ENCODE peak calls at places on chromosome 18, in seven cellular contexts. J is lung, O is aorta, P is NCI-H2081, T is NT2/D1, V is spleen, B is HCEC 1CT. Z is an unnamed sample.

GRCh38 chr18:76558881-76559667 is 64.0 kb upstream of the ZNF516 start:
- DNase-seq in T (no peak), J (no peak), B (no peak), P (no peak), O (no peak), V (no peak), Z (no peak)

GRCh38 chr18:44802508-44802907 is 121.8 kb downstream of the SETBP1 start:
- DNase-seq in V (no peak), J (no peak), P (no peak), B (no peak), O (no peak), T (no peak), Z (no peak)

GRCh38 chr18:63736856-63737255 is 34.1 kb downstream of the SERPINB11 start:
- DNase-seq in B (no peak), P (no peak), J (no peak), O (no peak), T (no peak), V (no peak), Z (no peak)

GRCh38 chr18:3547891-3548615 is 98.1 kb downstream of the TGIF1 start:
- DNase-seq in J (no peak), O (no peak), P (no peak), T (no peak), V (no peak), B (no peak), Z (no peak)

GRCh38 chr18:61991201-61991600 is 98.4 kb upstream of the RNF152 start:
- DNase-seq in V (no peak), T (no peak), O (peak; percentile 66), P (no peak), B (peak; percentile 42), J (no peak), Z (no peak)

GRCh38 chr18:50750546-50750945 is 69.3 kb downstream of the MRO start:
- DNase-seq in J (no peak), O (no peak), T (no peak), P (no peak), B (no peak), V (no peak), Z (no peak)

GRCh38 chr18:59265246-59266018 is 7.8 kb downstream of the RAX start:
- DNase-seq in O (no peak), V (no peak), J (no peak), T (no peak), P (peak; percentile 64), B (no peak), Z (no peak)

GRCh38 chr18:48612917-48613316 is 74.1 kb downstream of the CTIF start:
- DNase-seq in B (no peak), P (no peak), V (peak; percentile 10), O (no peak), J (no peak), T (no peak), Z (no peak)

GRCh38 chr18:48385595-48385994 is 23.6 kb downstream of the ZBTB7C start:
- DNase-seq in V (no peak), P (no peak), O (no peak), T (no peak), J (no peak), B (no peak), Z (no peak)

GRCh38 chr18:36662000-36662399 is 166.8 kb downstream of the TPGS2 start:
- DNase-seq in O (no peak), V (no peak), T (peak; percentile 5), B (peak; percentile 22), J (no peak), P (no peak), Z (no peak)

GRCh38 chr18:13726972-13727331 is 479 bp downstream of the RNMT start:
- DNase-seq in T (no peak), V (no peak), P (peak; percentile 44), J (no peak), O (peak; percentile 79), B (peak; percentile 36), Z (no peak)

GRCh38 chr18:31667185-31667584 is 17.2 kb downstream of the B4GALT6 start:
- DNase-seq in B (peak; percentile 40), V (no peak), O (no peak), J (no peak), T (no peak), P (no peak), Z (no peak)

GRCh38 chr18:7749510-7749981 is 182.4 kb downstream of the PTPRM start:
- DNase-seq in B (no peak), O (no peak), T (no peak), P (no peak), J (no peak), V (no peak), Z (no peak)

GRCh38 chr18:45910405-45911023 is 56.6 kb downstream of the EPG5 start:
- DNase-seq in T (peak; percentile 42), J (peak; percentile 44), B (peak; percentile 12), P (peak; percentile 47), V (peak; percentile 87), O (peak; percentile 61), Z (peak; percentile 34)

GRCh38 chr18:7766383-7766782 is 199.3 kb downstream of the PTPRM start:
- DNase-seq in T (no peak), J (no peak), V (no peak), B (no peak), P (no peak), O (no peak), Z (no peak)

Z was measured in posterior cingulate gyrus.